ENCODE peak calls at places on chromosomes 3 and 15, in seven cellular contexts. F is cardiac muscle cell, I is IMR-90, X is AG10803, H is glutamatergic neuron, Y is GM20000, B is hepatocyte. G is an unnamed sample.

GRCh38 chr15:98626153-98626552 is 22.2 kb upstream of the IGF1R start:
- DNase-seq in F (no peak), I (no peak), X (no peak), H (no peak), Y (no peak), B (no peak), G (no peak)

GRCh38 chr3:106981392-106981791 is 395.8 kb upstream of the CCDC54 start:
- DNase-seq in F (no peak), I (no peak), X (no peak), H (no peak), Y (no peak), B (no peak), G (no peak)

GRCh38 chr3:42116466-42116865 is 25.3 kb downstream of the TRAK1 start:
- DNase-seq in F (no peak), I (peak; percentile 32), X (no peak), H (no peak), Y (no peak), B (no peak), G (no peak)

GRCh38 chr15:69032006-69032405 is 17.5 kb downstream of the NOX5 start:
- DNase-seq in F (no peak), I (no peak), X (no peak), H (no peak), Y (no peak), B (no peak), G (no peak)

GRCh38 chr3:153330891-153331290 is 168.9 kb downstream of the RAP2B start:
- DNase-seq in F (no peak), I (peak; percentile 60), X (peak; percentile 24), H (no peak), Y (no peak), B (no peak), G (no peak)

GRCh38 chr3:184846500-184846899 is 34.5 kb downstream of the VPS8 start:
- DNase-seq in F (no peak), I (no peak), X (no peak), H (no peak), Y (no peak), B (no peak), G (no peak)

GRCh38 chr3:186207515-186207914 is 98.6 kb upstream of the ETV5 start:
- DNase-seq in F (no peak), I (no peak), X (no peak), H (no peak), Y (no peak), B (no peak), G (no peak)

GRCh38 chr15:59185725-59186124 is 20.9 kb upstream of the LDHAL6B start:
- DNase-seq in F (no peak), I (no peak), X (no peak), H (no peak), Y (no peak), B (no peak), G (no peak)

GRCh38 chr3:160447544-160447943 is 2.0 kb downstream of the TRIM59 start:
- DNase-seq in F (no peak), I (peak; percentile 52), X (peak; percentile 46), H (no peak), Y (no peak), B (no peak), G (no peak)

GRCh38 chr3:152159328-152159727 is 109.4 kb upstream of the MBNL1 start:
- DNase-seq in F (no peak), I (peak; percentile 94), X (peak; percentile 67), H (no peak), Y (no peak), B (peak; percentile 16), G (no peak)

DNA sequence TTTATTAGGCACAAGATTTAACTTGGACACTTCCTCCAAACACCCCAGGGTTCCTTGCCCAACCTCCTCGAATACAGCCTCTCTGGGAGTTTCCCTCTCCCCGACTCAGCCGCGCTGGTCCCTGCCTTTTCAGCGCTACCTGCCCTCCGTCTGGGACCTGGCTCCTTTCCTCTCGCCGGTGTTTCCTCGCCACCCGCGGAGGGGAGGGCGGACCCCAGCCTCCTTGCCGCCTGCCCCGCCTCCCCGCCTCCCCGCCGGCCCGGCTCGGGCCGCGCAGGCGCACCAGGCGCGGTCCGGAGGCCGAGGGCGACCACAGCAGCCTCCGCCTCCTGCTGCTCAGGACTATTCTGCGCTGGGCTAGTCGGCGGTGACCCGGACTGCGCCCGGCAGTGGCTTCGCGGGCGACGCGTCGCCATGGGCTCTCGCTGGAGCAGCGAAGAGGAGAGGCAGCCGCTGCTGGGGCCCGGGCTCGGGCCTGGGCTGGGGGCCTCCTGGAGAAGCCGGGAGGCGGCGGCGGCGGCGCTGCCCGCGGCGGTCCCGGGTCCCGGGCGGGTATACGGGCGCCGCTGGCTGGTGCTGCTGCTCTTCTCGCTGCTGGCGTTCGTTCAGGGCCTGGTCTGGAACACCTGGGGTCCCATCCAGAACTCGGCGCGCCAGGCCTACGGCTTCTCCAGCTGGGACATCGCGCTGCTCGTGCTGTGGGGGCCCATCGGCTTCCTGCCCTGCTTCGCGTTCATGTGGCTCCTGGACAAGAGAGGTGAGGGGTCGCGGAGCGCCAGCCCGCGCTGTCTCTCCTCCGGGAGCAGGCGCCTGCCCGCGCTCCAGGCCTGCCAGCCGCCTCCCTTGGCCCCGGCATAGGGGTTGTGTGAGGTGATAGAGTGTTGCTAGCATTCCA is at the start of gene SLC49A4:
- DNase-seq in F (peak; percentile 88), I (peak; percentile 65), X (peak; percentile 62), H (peak; percentile 87), Y (peak; percentile 96), B (peak; percentile 92), G (peak; percentile 80)
- TF ChIP-seq CTCF in F (peak; percentile 5), I (no peak), X (no peak), H (no peak), Y (no peak), B (no peak), G (no peak)

GRCh38 chr3:55622733-55623132 is 135.6 kb upstream of the WNT5A start:
- DNase-seq in F (no peak), I (peak; percentile 50), X (peak; percentile 31), H (no peak), Y (no peak), B (no peak), G (no peak)

GRCh38 chr3:55626284-55626675 is 139.2 kb upstream of the WNT5A start:
- DNase-seq in F (no peak), I (no peak), X (peak; percentile 61), H (no peak), Y (no peak), B (no peak), G (no peak)

GRCh38 chr3:55622116-55622515 is 135.0 kb upstream of the WNT5A start:
- DNase-seq in F (no peak), I (peak; percentile 71), X (peak; percentile 37), H (no peak), Y (no peak), B (no peak), G (no peak)

GRCh38 chr3:55623786-55624185 is 136.7 kb upstream of the WNT5A start:
- DNase-seq in F (no peak), I (peak; percentile 41), X (no peak), H (no peak), Y (no peak), B (no peak), G (no peak)

GRCh38 chr3:55624238-55624637 is 137.1 kb upstream of the WNT5A start:
- DNase-seq in F (no peak), I (peak; percentile 61), X (peak; percentile 43), H (no peak), Y (no peak), B (no peak), G (no peak)
- TF ChIP-seq CTCF in F (no peak), I (no peak), X (no peak), H (no peak), Y (no peak), B (no peak), G (no peak)

GRCh38 chr3:136042608-136043221 is 77.2 kb downstream of the PPP2R3A start:
- DNase-seq in F (peak; percentile 79), I (peak; percentile 70), X (peak; percentile 63), H (no peak), Y (peak; percentile 32), B (peak; percentile 68), G (no peak)
- TF ChIP-seq CTCF in F (peak; percentile 57), I (peak; percentile 67), X (peak; percentile 74), H (peak; percentile 63), Y (no peak), B (peak; percentile 76), G (peak; percentile 76)

GRCh38 chr3:65569845-65570405 is 468.8 kb downstream of the MAGI1 start:
- DNase-seq in F (no peak), I (no peak), X (no peak), H (no peak), Y (no peak), B (no peak), G (no peak)
- TF ChIP-seq CTCF in F (peak; percentile 26), I (peak; percentile 15), X (peak; percentile 23), H (peak; percentile 53), Y (no peak), B (peak; percentile 5), G (no peak)

GRCh38 chr3:111012388-111013248 is 59.0 kb upstream of the NECTIN3 start:
- DNase-seq in F (peak; percentile 25), I (no peak), X (no peak), H (no peak), Y (no peak), B (peak; percentile 16), G (no peak)
- TF ChIP-seq CTCF in F (peak; percentile 20), I (no peak), X (peak; percentile 2), H (no peak), Y (no peak), B (peak; percentile 38), G (peak; percentile 19)

GRCh38 chr3:50299638-50299928 is 378 bp upstream of the HYAL3 start:
- DNase-seq in F (no peak), I (no peak), X (no peak), H (no peak), Y (no peak), B (no peak), G (no peak)

GRCh38 chr3:50299929-50300680 is 900 bp upstream of the HYAL3 start:
- DNase-seq in F (no peak), I (peak; percentile 57), X (peak; percentile 76), H (no peak), Y (no peak), B (no peak), G (no peak)

GRCh38 chr3:50297384-50297775 is 1.8 kb downstream of the HYAL3 start:
- DNase-seq in F (no peak), I (no peak), X (no peak), H (no peak), Y (no peak), B (no peak), G (no peak)

GRCh38 chr3:50297896-50298725 is 1.1 kb downstream of the HYAL3 start:
- DNase-seq in F (no peak), I (no peak), X (no peak), H (no peak), Y (no peak), B (no peak), G (no peak)

GRCh38 chr3:50298836-50299637 is at the start of the genes HYAL3 and NAA80:
- DNase-seq in F (peak; percentile 99), I (peak; percentile 99), X (peak; percentile 99), H (peak; percentile 98), Y (peak; percentile 98), B (peak; percentile 100), G (peak; percentile 98)
- TF ChIP-seq CTCF in F (peak; percentile 21), I (peak; percentile 31), X (peak; percentile 27), H (no peak), Y (no peak), B (peak; percentile 30), G (no peak)

GRCh38 chr3:53597136-53597915 is 102.9 kb downstream of the CACNA1D start:
- DNase-seq in F (peak; percentile 47), I (no peak), X (no peak), H (no peak), Y (no peak), B (no peak), G (no peak)
- TF ChIP-seq CTCF in F (no peak), I (no peak), X (no peak), H (no peak), Y (no peak), B (no peak), G (no peak)

GRCh38 chr3:138567403-138567802 is 26.7 kb downstream of the CEP70 start:
- DNase-seq in F (no peak), I (no peak), X (no peak), H (no peak), Y (no peak), B (peak; percentile 34), G (no peak)
- TF ChIP-seq CTCF in F (no peak), I (no peak), X (no peak), H (no peak), Y (no peak), B (peak; percentile 18), G (no peak)